ENCODE peak calls at places on chromosomes 1 and 21, in seven cellular contexts. S is GM12892, Z is GM12878, W is H1, K is HepG2, Q is SK-N-SH, J is K562. T is an unnamed sample.

GRCh38 chr1:212189352-212189738 is 95.9 kb upstream of the PPP2R5A start:
- DNase-seq in S (no peak), Z (no peak), W (no peak), K (no peak), Q (no peak), J (no peak), T (no peak)

GRCh38 chr1:223846668-223847007 is 891 bp upstream of the TP53BP2 start:
- DNase-seq in S (no peak), Z (no peak), W (no peak), K (peak; percentile 27), Q (peak; percentile 53), J (peak; percentile 45), T (no peak)

GRCh38 chr1:100622037-100622436 is 84.1 kb downstream of the GPR88 start:
- DNase-seq in S (no peak), Z (no peak), W (no peak), K (no peak), Q (no peak), J (no peak), T (no peak)

GRCh38 chr1:245962453-245962852 is 544.6 kb downstream of the SMYD3 start:
- DNase-seq in S (no peak), Z (no peak), W (no peak), K (no peak), Q (no peak), J (no peak), T (no peak)

GRCh38 chr1:28115267-28115666 is 26.9 kb upstream of the EYA3 start:
- DNase-seq in S (no peak), Z (peak; percentile 66), W (no peak), K (no peak), Q (no peak), J (no peak), T (no peak)

GRCh38 chr1:110150330-110151174 is at the start of gene SLC6A17:
- DNase-seq in S (peak; percentile 39), Z (no peak), W (no peak), K (no peak), Q (peak; percentile 82), J (no peak), T (no peak)

GRCh38 chr1:114379987-114380386 is 131.0 kb downstream of the TRIM33 start:
- DNase-seq in S (no peak), Z (no peak), W (no peak), K (no peak), Q (no peak), J (peak; percentile 97), T (no peak)

GRCh38 chr1:43108080-43108479 is 64.0 kb downstream of the EBNA1BP2 start:
- DNase-seq in S (no peak), Z (no peak), W (no peak), K (peak; percentile 19), Q (no peak), J (no peak), T (no peak)

GRCh38 chr1:8660455-8660854 is 157.0 kb downstream of the RERE start:
- DNase-seq in S (no peak), Z (no peak), W (no peak), K (no peak), Q (peak; percentile 17), J (peak; percentile 25), T (no peak)

GRCh38 chr1:54273092-54273836 is 73.3 kb downstream of the MRPL37 start:
- DNase-seq in S (no peak), Z (peak; percentile 19), W (no peak), K (no peak), Q (peak; percentile 80), J (peak; percentile 84), T (no peak)

GRCh38 chr1:18632711-18633427 is 2.2 kb downstream of the PAX7 start:
- DNase-seq in S (no peak), Z (no peak), W (no peak), K (no peak), Q (peak; percentile 49), J (no peak), T (no peak)

GRCh38 chr1:232969791-232970190 is 19.4 kb downstream of the NTPCR start:
- DNase-seq in S (no peak), Z (no peak), W (no peak), K (no peak), Q (no peak), J (no peak), T (no peak)

GRCh38 chr1:75135829-75136142 is 1.6 kb downstream of the LHX8 start:
- DNase-seq in S (no peak), Z (no peak), W (no peak), K (no peak), Q (no peak), J (no peak), T (no peak)

GRCh38 chr1:67980028-67980427 is 70.4 kb downstream of the DIRAS3 start:
- DNase-seq in S (no peak), Z (no peak), W (no peak), K (no peak), Q (no peak), J (no peak), T (no peak)

GRCh38 chr21:31735518-31735992 is 3.6 kb upstream of the SCAF4 start:
- DNase-seq in S (no peak), Z (no peak), W (no peak), K (no peak), Q (no peak), J (peak; percentile 79), T (no peak)

GRCh38 chr1:154798645-154799044 is 71.4 kb downstream of the KCNN3 start:
- DNase-seq in S (no peak), Z (no peak), W (no peak), K (no peak), Q (no peak), J (no peak), T (no peak)

DNA sequence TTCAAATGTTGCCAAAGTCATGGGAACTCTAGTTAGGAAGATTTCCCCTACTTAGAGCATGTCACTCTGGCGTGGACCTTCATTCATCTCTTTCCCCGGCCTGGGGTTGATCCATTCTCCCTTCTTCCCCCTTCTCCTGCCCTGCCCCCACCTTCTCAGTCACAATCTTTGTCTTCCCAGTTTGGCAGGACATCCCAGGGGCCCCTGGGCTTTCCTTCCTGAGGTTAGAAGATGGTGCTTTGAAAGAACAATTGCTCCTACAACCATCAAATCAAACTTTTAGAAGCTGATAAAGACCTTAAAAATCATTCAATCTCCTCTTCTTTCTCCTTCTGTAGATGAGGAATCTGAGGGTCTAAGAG is 177.4 kb downstream of the CLIC6 start:
- DNase-seq in S (no peak), Z (no peak), W (no peak), K (no peak), Q (no peak), J (no peak), T (no peak)
- TF ChIP-seq POLR2AphosphoS5 in S (no peak), Z (no peak), W (no peak), K (no peak), Q (no peak), J (no peak), T (no peak)

DNA sequence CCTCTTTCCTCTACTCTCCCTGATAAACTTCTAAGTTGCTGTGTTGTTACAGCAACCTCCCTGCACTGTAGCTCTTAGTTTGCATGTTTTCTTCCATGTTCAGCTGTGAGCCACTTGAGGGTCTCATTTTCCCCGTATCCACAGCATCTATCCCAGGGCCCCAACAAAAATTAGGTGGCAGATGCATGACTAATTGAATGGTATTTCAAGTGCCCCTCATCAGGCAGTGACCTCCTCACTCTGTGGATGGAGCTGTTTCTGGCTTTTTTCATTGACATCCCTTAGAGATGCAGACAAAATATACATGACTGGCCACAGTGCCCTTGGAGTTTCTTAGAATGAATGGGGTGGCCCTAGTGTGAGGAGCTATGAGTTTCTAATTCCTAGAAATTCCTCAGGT is 3.4 kb downstream of the CASQ2 start:
- DNase-seq in S (no peak), Z (no peak), W (no peak), K (no peak), Q (no peak), J (no peak), T (no peak)
- TF ChIP-seq TAF1 in S (no peak), Z (no peak), W (no peak), K (no peak), Q (no peak), J (no peak), T (no peak)

GRCh38 chr1:87783315-87783714 is 454.6 kb downstream of the LMO4 start:
- DNase-seq in S (no peak), Z (no peak), W (no peak), K (no peak), Q (no peak), J (no peak), T (no peak)

GRCh38 chr1:87786861-87787548 is 458.3 kb downstream of the LMO4 start:
- DNase-seq in S (no peak), Z (no peak), W (no peak), K (peak; percentile 76), Q (no peak), J (peak; percentile 35), T (no peak)

GRCh38 chr1:87778896-87779295 is 450.2 kb downstream of the LMO4 start:
- DNase-seq in S (no peak), Z (no peak), W (no peak), K (no peak), Q (no peak), J (no peak), T (no peak)

GRCh38 chr1:87786218-87786617 is 457.5 kb downstream of the LMO4 start:
- DNase-seq in S (no peak), Z (no peak), W (no peak), K (no peak), Q (no peak), J (no peak), T (no peak)

DNA sequence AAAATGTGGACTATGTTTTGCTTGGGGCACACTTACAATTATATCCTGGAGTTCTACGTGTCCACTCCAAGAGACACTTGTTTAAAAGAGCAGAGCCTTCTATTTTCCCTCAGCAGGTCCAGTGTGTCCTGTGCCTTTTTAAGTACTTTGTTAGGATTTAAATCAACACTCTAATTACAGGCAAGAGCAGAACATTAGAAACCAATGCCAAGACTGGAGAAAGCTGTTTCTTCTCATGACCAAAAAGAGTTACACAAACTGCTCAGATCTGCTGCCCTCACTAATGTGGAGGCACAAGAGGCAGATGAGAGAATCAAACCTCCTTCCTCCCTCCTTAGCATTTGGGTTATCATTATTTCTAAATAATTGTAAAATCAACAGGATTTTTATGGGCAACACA is 452.9 kb downstream of the LMO4 start:
- DNase-seq in S (no peak), Z (no peak), W (no peak), K (no peak), Q (no peak), J (no peak), T (no peak)
- TF ChIP-seq POLR2AphosphoS5 in S (no peak), Z (no peak), W (no peak), K (no peak), Q (no peak), J (no peak), T (no peak)

DNA sequence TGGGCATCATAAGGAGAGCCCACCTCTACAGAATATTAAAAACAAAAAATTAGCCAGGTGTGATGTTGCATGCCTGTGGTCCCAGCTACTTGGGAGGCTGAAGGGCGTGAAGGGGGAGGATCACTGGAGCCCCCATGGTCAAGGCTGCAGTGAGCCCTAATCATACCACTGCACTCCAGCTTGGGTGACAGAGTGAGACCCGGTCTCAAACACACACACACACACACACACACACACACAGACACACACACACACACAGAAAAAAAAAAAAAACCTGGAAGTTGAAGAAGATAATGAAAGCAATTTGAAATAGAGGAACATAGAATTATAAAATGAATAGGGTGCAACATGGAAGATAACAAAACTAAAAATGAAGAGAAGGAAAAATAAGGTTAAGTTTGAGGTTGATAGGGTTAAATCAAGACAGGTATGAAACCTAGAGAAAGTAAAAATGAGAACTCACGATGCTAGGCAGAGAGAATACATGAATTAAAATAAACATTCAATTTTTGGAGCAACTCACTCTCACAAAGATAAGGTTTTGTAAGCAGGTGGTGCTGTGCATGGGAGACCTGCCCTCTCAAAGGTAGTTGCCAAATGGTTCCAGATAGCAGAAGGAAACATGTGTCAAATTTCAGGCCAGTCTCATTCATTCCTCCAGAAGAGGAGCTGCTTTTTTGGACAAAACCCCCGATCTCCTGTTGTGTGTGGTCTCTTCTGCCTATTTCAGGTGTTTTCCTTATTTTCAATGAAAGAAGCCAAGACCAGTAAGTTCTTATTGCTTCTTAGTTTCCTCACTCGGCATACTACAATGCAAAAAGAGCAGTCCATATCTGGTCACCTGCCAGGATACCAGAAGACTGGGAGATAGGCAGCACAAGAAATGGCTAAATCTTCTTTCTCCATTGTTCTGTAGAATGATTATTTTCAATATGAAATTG is 3.3 kb downstream of the CR1L start:
- DNase-seq in S (no peak), Z (no peak), W (no peak), K (no peak), Q (no peak), J (no peak), T (no peak)
- TF ChIP-seq TAF1 in S (no peak), Z (no peak), W (no peak), K (no peak), Q (no peak), J (no peak), T (no peak)

T was measured in GM12891.